ENCODE peak calls at places on chromosome 15, in five cellular contexts. One of them, this sample, is unnamed.

GRCh38 chr15:92845109-92845508 is 55.0 kb upstream of the CHD2 start:
- DNase-seq in cardiac muscle cell: no peak
- DNase-seq in tibial artery: no peak
- DNase-seq in mammary epithelial cell: peak
- DNase-seq in adrenal gland: no peak
- DNase-seq in this sample: no peak

GRCh38 chr15:84915011-84915958 is 30.8 kb downstream of the SLC28A1 start:
- DNase-seq in cardiac muscle cell: peak
- DNase-seq in tibial artery: peak
- DNase-seq in mammary epithelial cell: peak
- DNase-seq in adrenal gland: peak
- DNase-seq in this sample: no peak

GRCh38 chr15:88262064-88262463 is 5.5 kb upstream of the NTRK3 start:
- DNase-seq in cardiac muscle cell: no peak
- DNase-seq in tibial artery: no peak
- DNase-seq in mammary epithelial cell: no peak
- DNase-seq in adrenal gland: no peak
- DNase-seq in this sample: no peak

GRCh38 chr15:78056714-78057269 is 20.7 kb downstream of the TBC1D2B start:
- DNase-seq in cardiac muscle cell: no peak
- DNase-seq in tibial artery: no peak
- DNase-seq in mammary epithelial cell: peak
- DNase-seq in adrenal gland: peak
- DNase-seq in this sample: no peak

GRCh38 chr15:78507831-78508160 is 419 bp downstream of the HYKK start:
- DNase-seq in cardiac muscle cell: no peak
- DNase-seq in tibial artery: no peak
- DNase-seq in mammary epithelial cell: no peak
- DNase-seq in adrenal gland: no peak
- DNase-seq in this sample: no peak

GRCh38 chr15:35271371-35272043 is 186.4 kb upstream of the NANOGP8 start:
- DNase-seq in cardiac muscle cell: no peak
- DNase-seq in tibial artery: no peak
- DNase-seq in mammary epithelial cell: peak
- DNase-seq in adrenal gland: no peak
- DNase-seq in this sample: no peak

GRCh38 chr15:72604794-72605193 is 49.7 kb upstream of the GOLGA6B start:
- DNase-seq in cardiac muscle cell: no peak
- DNase-seq in tibial artery: no peak
- DNase-seq in mammary epithelial cell: no peak
- DNase-seq in adrenal gland: no peak
- DNase-seq in this sample: no peak

GRCh38 chr15:66454143-66454542 is 43.4 kb downstream of the SNAPC5 start:
- DNase-seq in cardiac muscle cell: no peak
- DNase-seq in tibial artery: no peak
- DNase-seq in mammary epithelial cell: peak
- DNase-seq in adrenal gland: no peak
- DNase-seq in this sample: no peak

GRCh38 chr15:73127302-73127936 is 75.2 kb downstream of the NEO1 start:
- DNase-seq in cardiac muscle cell: peak
- DNase-seq in tibial artery: no peak
- DNase-seq in mammary epithelial cell: peak
- DNase-seq in adrenal gland: peak
- DNase-seq in this sample: no peak

GRCh38 chr15:66472176-66472999 is 25.2 kb downstream of the SNAPC5 start:
- DNase-seq in cardiac muscle cell: peak
- DNase-seq in tibial artery: no peak
- DNase-seq in mammary epithelial cell: no peak
- DNase-seq in adrenal gland: no peak
- DNase-seq in this sample: no peak

GRCh38 chr15:63505842-63506222 is 1.4 kb downstream of the USP3 start:
- DNase-seq in cardiac muscle cell: no peak
- DNase-seq in tibial artery: no peak
- DNase-seq in mammary epithelial cell: no peak
- DNase-seq in adrenal gland: no peak
- DNase-seq in this sample: no peak

GRCh38 chr15:58551084-58551763 is 119.4 kb downstream of the LIPC start:
- DNase-seq in cardiac muscle cell: no peak
- DNase-seq in tibial artery: peak
- DNase-seq in mammary epithelial cell: no peak
- DNase-seq in adrenal gland: peak
- DNase-seq in this sample: no peak

GRCh38 chr15:63015618-63016017 is 26.9 kb upstream of the TPM1 start:
- DNase-seq in cardiac muscle cell: no peak
- DNase-seq in tibial artery: peak
- DNase-seq in mammary epithelial cell: peak
- DNase-seq in adrenal gland: peak
- DNase-seq in this sample: no peak

GRCh38 chr15:62254137-62254934 is 89.3 kb upstream of the C2CD4B start:
- DNase-seq in cardiac muscle cell: peak
- DNase-seq in tibial artery: peak
- DNase-seq in mammary epithelial cell: peak
- DNase-seq in adrenal gland: peak
- DNase-seq in this sample: no peak

DNA sequence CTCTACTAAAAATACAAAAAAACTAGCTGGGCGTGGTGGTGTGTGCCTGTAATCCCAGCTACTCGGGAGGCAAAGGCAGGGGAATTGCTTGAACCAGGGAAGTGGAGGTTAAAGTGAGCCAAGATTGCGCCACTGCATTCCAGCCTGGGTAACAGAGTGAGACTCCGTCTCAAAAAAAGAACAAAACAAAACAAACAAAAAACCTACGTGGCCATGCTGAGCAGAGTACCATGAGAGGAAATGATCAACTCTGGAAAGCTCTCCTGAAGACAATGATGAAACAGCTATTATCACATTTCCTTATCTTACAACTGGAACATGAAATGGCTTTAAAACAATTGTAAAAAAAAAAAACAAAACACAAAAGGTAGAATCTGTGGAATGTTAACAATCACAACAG is 75.2 kb downstream of the CHSY1 start:
- DNase-seq in cardiac muscle cell: no peak
- DNase-seq in tibial artery: no peak
- DNase-seq in mammary epithelial cell: peak
- DNase-seq in adrenal gland: no peak
- DNase-seq in this sample: no peak
- H3K27ac ChIP-seq in cardiac muscle cell: no peak
- H3K27ac ChIP-seq in tibial artery: no peak
- H3K27ac ChIP-seq in mammary epithelial cell: no peak
- H3K27ac ChIP-seq in adrenal gland: peak
- H3K27ac ChIP-seq in this sample: no peak

DNA sequence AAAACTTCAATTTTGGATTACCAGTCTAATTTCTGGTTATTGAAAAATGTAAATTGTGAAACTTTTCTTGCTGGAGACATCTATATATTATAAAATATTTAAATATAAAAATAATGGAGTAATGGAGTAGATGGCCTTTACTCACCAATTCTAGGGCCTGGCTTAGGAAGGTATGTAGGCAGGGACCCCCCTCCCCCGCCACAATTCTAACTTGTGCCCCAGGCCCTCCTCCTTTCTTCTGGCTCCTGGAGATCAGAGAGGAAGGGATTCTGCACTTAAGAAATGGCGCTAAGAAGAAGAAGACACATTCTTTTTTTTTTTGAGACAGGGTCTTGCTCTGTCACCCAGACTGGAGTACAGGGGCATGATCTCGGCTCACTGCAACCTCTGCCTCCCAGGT is 49.5 kb downstream of the CGNL1 start:
- DNase-seq in cardiac muscle cell: no peak
- DNase-seq in tibial artery: no peak
- DNase-seq in mammary epithelial cell: no peak
- DNase-seq in adrenal gland: no peak
- DNase-seq in this sample: no peak
- H3K27ac ChIP-seq in cardiac muscle cell: peak
- H3K27ac ChIP-seq in tibial artery: no peak
- H3K27ac ChIP-seq in mammary epithelial cell: no peak
- H3K27ac ChIP-seq in adrenal gland: no peak
- H3K27ac ChIP-seq in this sample: no peak

GRCh38 chr15:75038948-75039533 is 15.7 kb downstream of the PPCDC start:
- DNase-seq in cardiac muscle cell: no peak
- DNase-seq in tibial artery: no peak
- DNase-seq in mammary epithelial cell: no peak
- DNase-seq in adrenal gland: no peak
- DNase-seq in this sample: no peak
- H3K27ac ChIP-seq in cardiac muscle cell: no peak
- H3K27ac ChIP-seq in tibial artery: no peak
- H3K27ac ChIP-seq in mammary epithelial cell: no peak
- H3K27ac ChIP-seq in adrenal gland: no peak
- H3K27ac ChIP-seq in this sample: no peak

GRCh38 chr15:95928822-95929221 is 401.7 kb upstream of the NR2F2 start:
- DNase-seq in cardiac muscle cell: no peak
- DNase-seq in tibial artery: no peak
- DNase-seq in mammary epithelial cell: no peak
- DNase-seq in adrenal gland: no peak
- DNase-seq in this sample: no peak
- H3K27ac ChIP-seq in cardiac muscle cell: no peak
- H3K27ac ChIP-seq in tibial artery: no peak
- H3K27ac ChIP-seq in mammary epithelial cell: no peak
- H3K27ac ChIP-seq in adrenal gland: no peak
- H3K27ac ChIP-seq in this sample: no peak

DNA sequence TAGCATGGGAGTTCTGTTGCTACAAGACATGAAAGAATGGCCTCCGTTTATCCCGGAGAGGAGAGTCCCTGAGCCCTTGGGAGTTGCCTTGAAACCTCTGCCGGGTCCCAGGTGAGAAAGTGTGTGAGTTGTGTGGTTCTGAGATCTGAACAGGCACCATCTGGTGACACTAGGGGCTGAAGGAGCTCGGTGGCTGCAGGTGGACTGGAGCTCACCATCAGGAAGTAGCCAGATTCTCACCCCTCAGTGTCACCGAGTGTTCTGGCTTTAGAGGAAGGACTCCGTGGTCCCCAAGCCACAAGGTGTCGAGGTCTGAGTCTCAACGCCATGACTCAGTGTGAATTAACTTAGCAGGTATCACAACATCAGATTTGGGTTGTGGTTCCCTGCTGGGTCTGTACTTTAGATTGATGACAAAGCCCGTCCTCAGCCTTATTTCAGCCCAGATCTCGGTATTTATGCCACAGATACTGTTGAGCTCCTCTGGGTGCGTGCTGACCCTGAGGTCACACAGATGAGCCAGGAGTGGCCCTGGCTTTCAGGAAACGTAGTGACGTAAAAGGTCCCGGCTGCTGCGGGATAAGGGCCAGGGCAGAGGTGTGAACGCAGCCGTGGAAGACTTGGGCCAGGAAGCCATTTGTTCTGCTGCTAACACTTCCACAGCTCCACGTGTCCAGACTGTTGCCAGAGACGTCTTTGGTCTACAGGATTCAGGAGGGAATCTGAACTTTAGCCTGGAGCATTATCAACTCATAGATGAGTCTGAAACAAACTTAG is 54.4 kb downstream of the PGPEP1L start:
- DNase-seq in cardiac muscle cell: no peak
- DNase-seq in tibial artery: no peak
- DNase-seq in mammary epithelial cell: no peak
- DNase-seq in adrenal gland: peak
- DNase-seq in this sample: no peak
- H3K27ac ChIP-seq in cardiac muscle cell: no peak
- H3K27ac ChIP-seq in tibial artery: peak
- H3K27ac ChIP-seq in mammary epithelial cell: no peak
- H3K27ac ChIP-seq in adrenal gland: peak
- H3K27ac ChIP-seq in this sample: peak

GRCh38 chr15:31457161-31457560 is 130.5 kb downstream of the KLF13 start:
- DNase-seq in cardiac muscle cell: no peak
- DNase-seq in tibial artery: no peak
- DNase-seq in mammary epithelial cell: peak
- DNase-seq in adrenal gland: peak
- DNase-seq in this sample: no peak

GRCh38 chr15:31461375-31461774 is 134.7 kb downstream of the KLF13 start:
- DNase-seq in cardiac muscle cell: no peak
- DNase-seq in tibial artery: no peak
- DNase-seq in mammary epithelial cell: no peak
- DNase-seq in adrenal gland: peak
- DNase-seq in this sample: no peak

GRCh38 chr15:31458591-31458990 is 132.0 kb downstream of the KLF13 start:
- DNase-seq in cardiac muscle cell: no peak
- DNase-seq in tibial artery: no peak
- DNase-seq in mammary epithelial cell: no peak
- DNase-seq in adrenal gland: peak
- DNase-seq in this sample: no peak

GRCh38 chr15:31457631-31458526 is 131.2 kb downstream of the KLF13 start:
- DNase-seq in cardiac muscle cell: no peak
- DNase-seq in tibial artery: peak
- DNase-seq in mammary epithelial cell: peak
- DNase-seq in adrenal gland: peak
- DNase-seq in this sample: no peak

GRCh38 chr15:31459011-31459748 is 132.5 kb downstream of the KLF13 start:
- DNase-seq in cardiac muscle cell: no peak
- DNase-seq in tibial artery: no peak
- DNase-seq in mammary epithelial cell: peak
- DNase-seq in adrenal gland: peak
- DNase-seq in this sample: no peak
- H3K27ac ChIP-seq in cardiac muscle cell: no peak
- H3K27ac ChIP-seq in tibial artery: no peak
- H3K27ac ChIP-seq in mammary epithelial cell: no peak
- H3K27ac ChIP-seq in adrenal gland: no peak
- H3K27ac ChIP-seq in this sample: no peak

GRCh38 chr15:70126382-70126781 is 28.7 kb upstream of the TLE3 start:
- DNase-seq in cardiac muscle cell: no peak
- DNase-seq in tibial artery: no peak
- DNase-seq in mammary epithelial cell: no peak
- DNase-seq in adrenal gland: no peak
- DNase-seq in this sample: no peak
- H3K27ac ChIP-seq in cardiac muscle cell: no peak
- H3K27ac ChIP-seq in tibial artery: no peak
- H3K27ac ChIP-seq in mammary epithelial cell: no peak
- H3K27ac ChIP-seq in adrenal gland: no peak
- H3K27ac ChIP-seq in this sample: no peak

DNA sequence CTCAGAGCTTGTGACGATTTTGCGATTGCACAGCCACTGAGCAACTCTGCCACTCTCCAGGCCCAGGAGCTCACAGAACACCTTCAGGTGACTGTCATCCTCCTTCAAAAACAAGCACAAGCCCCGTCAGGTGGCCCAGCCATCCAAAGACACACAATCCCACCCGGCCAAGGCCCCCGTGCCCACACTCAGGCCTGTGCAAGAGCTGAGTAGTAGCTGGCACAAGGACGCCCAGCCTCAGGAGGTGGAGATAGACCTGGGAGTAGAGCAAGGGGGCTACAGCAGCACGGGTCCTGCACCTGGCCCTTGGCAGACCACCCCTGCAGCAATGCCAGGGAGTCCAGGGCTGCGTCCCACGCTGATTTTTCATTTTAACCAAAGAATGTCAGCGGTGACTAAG is 34.6 kb downstream of the MYO5C start:
- DNase-seq in cardiac muscle cell: no peak
- DNase-seq in tibial artery: no peak
- DNase-seq in mammary epithelial cell: no peak
- DNase-seq in adrenal gland: no peak
- DNase-seq in this sample: no peak
- H3K27ac ChIP-seq in cardiac muscle cell: peak
- H3K27ac ChIP-seq in tibial artery: peak
- H3K27ac ChIP-seq in mammary epithelial cell: no peak
- H3K27ac ChIP-seq in adrenal gland: no peak
- H3K27ac ChIP-seq in this sample: no peak

This sample was measured in substantia nigra.